ENCODE peak calls at places on chromosome 14, in five cellular contexts. One of them, this sample, is unnamed. For H3K4me1, the result is how much of the 10 kb centered on the place peaks cover.

GRCh38 chr14:91398707-91399106 is 18.9 kb downstream of the CCDC88C start:
- DNase-seq in H1: no peak
- DNase-seq in A549: no peak
- DNase-seq in stomach: no peak
- DNase-seq in tibial nerve: no peak
- DNase-seq in this sample: no peak

GRCh38 chr14:99241314-99242035 is 30.5 kb downstream of the BCL11B start:
- DNase-seq in H1: no peak
- DNase-seq in A549: no peak
- DNase-seq in stomach: no peak
- DNase-seq in tibial nerve: no peak
- DNase-seq in this sample: no peak

GRCh38 chr14:64708148-64709004 is 4.2 kb downstream of the PLEKHG3 start:
- DNase-seq in H1: no peak
- DNase-seq in A549: peak
- DNase-seq in stomach: no peak
- DNase-seq in tibial nerve: no peak
- DNase-seq in this sample: no peak

GRCh38 chr14:65382586-65382985 is 29.9 kb upstream of the FUT8 start:
- DNase-seq in H1: no peak
- DNase-seq in A549: no peak
- DNase-seq in stomach: no peak
- DNase-seq in tibial nerve: no peak
- DNase-seq in this sample: no peak

GRCh38 chr14:95328876-95329503 is 9.3 kb upstream of the CLMN start:
- DNase-seq in H1: no peak
- DNase-seq in A549: no peak
- DNase-seq in stomach: no peak
- DNase-seq in tibial nerve: no peak
- DNase-seq in this sample: no peak

GRCh38 chr14:86450075-86450474 is 920.1 kb downstream of the FLRT2 start:
- DNase-seq in H1: no peak
- DNase-seq in A549: no peak
- DNase-seq in stomach: no peak
- DNase-seq in tibial nerve: peak
- DNase-seq in this sample: no peak

GRCh38 chr14:63362305-63362914 is 43.7 kb upstream of the GPHB5 start:
- DNase-seq in H1: no peak
- DNase-seq in A549: no peak
- DNase-seq in stomach: no peak
- DNase-seq in tibial nerve: no peak
- DNase-seq in this sample: peak

GRCh38 chr14:50560929-50561280 is 960 bp downstream of the ATL1 start:
- DNase-seq in H1: no peak
- DNase-seq in A549: peak
- DNase-seq in stomach: peak
- DNase-seq in tibial nerve: peak
- DNase-seq in this sample: peak

GRCh38 chr14:105026789-105027563 is 6.1 kb upstream of the CDCA4 start:
- DNase-seq in H1: no peak
- DNase-seq in A549: peak
- DNase-seq in stomach: no peak
- DNase-seq in tibial nerve: no peak
- DNase-seq in this sample: no peak

GRCh38 chr14:68797180-68797670 is 4.4 kb upstream of the ZFP36L1 start:
- DNase-seq in H1: peak
- DNase-seq in A549: no peak
- DNase-seq in stomach: peak
- DNase-seq in tibial nerve: no peak
- DNase-seq in this sample: no peak

GRCh38 chr14:64707661-64708060 is 3.4 kb downstream of the PLEKHG3 start:
- DNase-seq in H1: no peak
- DNase-seq in A549: peak
- DNase-seq in stomach: no peak
- DNase-seq in tibial nerve: no peak
- DNase-seq in this sample: peak

GRCh38 chr14:90491221-90491867 is 94.5 kb downstream of the CALM1 start:
- DNase-seq in H1: no peak
- DNase-seq in A549: no peak
- DNase-seq in stomach: no peak
- DNase-seq in tibial nerve: peak
- DNase-seq in this sample: no peak

GRCh38 chr14:75864352-75864751 is 117.4 kb downstream of the TGFB3 start:
- DNase-seq in H1: no peak
- DNase-seq in A549: no peak
- DNase-seq in stomach: no peak
- DNase-seq in tibial nerve: no peak
- DNase-seq in this sample: no peak

GRCh38 chr14:98707522-98707921 is 564.5 kb downstream of the BCL11B start:
- DNase-seq in H1: no peak
- DNase-seq in A549: no peak
- DNase-seq in stomach: no peak
- DNase-seq in tibial nerve: no peak
- DNase-seq in this sample: no peak

GRCh38 chr14:32428875-32429274 is 99.8 kb downstream of the AKAP6 start:
- DNase-seq in H1: no peak
- DNase-seq in A549: no peak
- DNase-seq in stomach: no peak
- DNase-seq in tibial nerve: no peak
- DNase-seq in this sample: no peak

GRCh38 chr14:68941820-68942219 is 37.3 kb downstream of the ACTN1 start:
- DNase-seq in H1: peak
- DNase-seq in A549: peak
- DNase-seq in stomach: peak
- DNase-seq in tibial nerve: no peak
- DNase-seq in this sample: peak

GRCh38 chr14:52840916-52841315 is 49.5 kb upstream of the GNPNAT1 start:
- DNase-seq in H1: no peak
- DNase-seq in A549: peak
- DNase-seq in stomach: no peak
- DNase-seq in tibial nerve: peak
- DNase-seq in this sample: no peak

GRCh38 chr14:39442293-39442692 is 10.1 kb upstream of the FBXO33 start:
- DNase-seq in H1: no peak
- DNase-seq in A549: no peak
- DNase-seq in stomach: no peak
- DNase-seq in tibial nerve: no peak
- DNase-seq in this sample: no peak

GRCh38 chr14:105323663-105324062 is 9.1 kb downstream of the PACS2 start:
- DNase-seq in H1: no peak
- DNase-seq in A549: no peak
- DNase-seq in stomach: no peak
- DNase-seq in tibial nerve: no peak
- DNase-seq in this sample: no peak

GRCh38 chr14:77154421-77154820 is 12.8 kb upstream of the ZDHHC22 start:
- DNase-seq in H1: no peak
- DNase-seq in A549: no peak
- DNase-seq in stomach: no peak
- DNase-seq in tibial nerve: no peak
- DNase-seq in this sample: no peak
- TF ChIP-seq EP300 in H1: no peak
- TF ChIP-seq EP300 in A549: no peak
- TF ChIP-seq EP300 in stomach: no peak
- TF ChIP-seq EP300 in tibial nerve: no peak
- TF ChIP-seq EP300 in this sample: no peak

GRCh38 chr14:54786191-54786755 is 116.4 kb downstream of the GCH1 start:
- DNase-seq in H1: no peak
- DNase-seq in A549: no peak
- DNase-seq in stomach: no peak
- DNase-seq in tibial nerve: no peak
- DNase-seq in this sample: no peak
- H3K4me1 ChIP-seq in H1: under half
- H3K4me1 ChIP-seq in A549: under half
- H3K4me1 ChIP-seq in stomach: under half
- H3K4me1 ChIP-seq in tibial nerve: under half
- H3K4me1 ChIP-seq in this sample: under half

GRCh38 chr14:88998027-88998426 is 173.6 kb downstream of the TTC8 start:
- DNase-seq in H1: no peak
- DNase-seq in A549: no peak
- DNase-seq in stomach: no peak
- DNase-seq in tibial nerve: no peak
- DNase-seq in this sample: no peak
- TF ChIP-seq EP300 in H1: no peak
- TF ChIP-seq EP300 in A549: no peak
- TF ChIP-seq EP300 in stomach: no peak
- TF ChIP-seq EP300 in tibial nerve: no peak
- TF ChIP-seq EP300 in this sample: no peak

GRCh38 chr14:103714063-103714724 is 1.1 kb downstream of the XRCC3 start:
- DNase-seq in H1: no peak
- DNase-seq in A549: no peak
- DNase-seq in stomach: no peak
- DNase-seq in tibial nerve: no peak
- DNase-seq in this sample: no peak
- H3K4me1 ChIP-seq in H1: under half
- H3K4me1 ChIP-seq in A549: under half
- H3K4me1 ChIP-seq in stomach: under half
- H3K4me1 ChIP-seq in tibial nerve: under half
- H3K4me1 ChIP-seq in this sample: under half

GRCh38 chr14:100332797-100333196 is 9.7 kb downstream of the SLC25A47 start:
- DNase-seq in H1: no peak
- DNase-seq in A549: no peak
- DNase-seq in stomach: no peak
- DNase-seq in tibial nerve: no peak
- DNase-seq in this sample: no peak
- TF ChIP-seq EP300 in H1: no peak
- TF ChIP-seq EP300 in A549: no peak
- TF ChIP-seq EP300 in stomach: no peak
- TF ChIP-seq EP300 in tibial nerve: no peak
- TF ChIP-seq EP300 in this sample: no peak

DNA sequence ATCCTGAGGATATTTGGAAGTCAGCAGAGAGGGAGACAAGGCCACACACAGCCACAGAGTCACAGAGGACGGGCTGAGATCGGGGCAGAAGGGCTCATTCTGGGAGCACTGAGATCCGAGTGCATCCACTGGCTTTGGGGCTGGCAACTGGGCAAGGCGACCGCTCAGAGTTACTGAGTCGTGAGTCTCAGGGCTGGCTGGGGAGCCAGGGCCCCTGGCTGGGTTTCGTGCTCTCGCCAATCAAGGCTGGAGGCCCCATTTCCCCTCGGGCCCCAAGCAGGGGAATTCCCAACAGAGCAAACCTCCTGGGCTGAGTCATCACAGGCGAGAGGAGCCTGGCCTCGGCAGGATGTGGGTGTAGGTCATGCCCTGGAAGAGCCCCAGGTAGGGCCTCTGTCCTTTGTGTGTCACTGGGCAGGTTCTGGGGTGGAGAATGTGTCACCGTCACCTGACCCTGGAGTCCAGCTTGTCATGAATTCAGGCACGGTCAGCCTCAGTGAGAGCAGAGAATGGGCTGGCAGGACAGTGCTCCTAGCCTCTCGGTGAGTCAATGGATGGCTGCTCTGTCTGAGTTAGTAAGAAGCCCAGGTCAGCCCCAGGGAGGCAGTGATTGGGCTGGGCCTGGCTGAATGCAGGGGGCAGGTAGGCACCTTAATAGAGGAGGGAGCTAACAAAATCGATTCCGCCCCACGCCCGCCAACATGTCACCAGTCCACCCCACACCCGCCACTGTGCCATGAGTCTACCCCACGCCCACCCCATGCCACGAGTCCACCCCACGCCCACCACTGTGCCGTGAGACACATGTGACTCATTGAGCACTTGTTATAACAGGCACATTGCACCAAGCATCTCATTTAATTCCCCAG is 16.9 kb downstream of the ASB2 start:
- DNase-seq in H1: peak
- DNase-seq in A549: peak
- DNase-seq in stomach: peak
- DNase-seq in tibial nerve: no peak
- DNase-seq in this sample: peak
- H3K4me1 ChIP-seq in H1: under half
- H3K4me1 ChIP-seq in A549: under half
- H3K4me1 ChIP-seq in stomach: under half
- H3K4me1 ChIP-seq in tibial nerve: under half
- H3K4me1 ChIP-seq in this sample: under half

GRCh38 chr14:34075826-34076225 is 125.0 kb upstream of the EGLN3 start:
- DNase-seq in H1: no peak
- DNase-seq in A549: no peak
- DNase-seq in stomach: no peak
- DNase-seq in tibial nerve: no peak
- DNase-seq in this sample: no peak

GRCh38 chr14:34081126-34081575 is 130.3 kb upstream of the EGLN3 start:
- DNase-seq in H1: no peak
- DNase-seq in A549: no peak
- DNase-seq in stomach: no peak
- DNase-seq in tibial nerve: no peak
- DNase-seq in this sample: no peak

GRCh38 chr14:34075095-34075744 is 124.3 kb upstream of the EGLN3 start:
- DNase-seq in H1: no peak
- DNase-seq in A549: no peak
- DNase-seq in stomach: no peak
- DNase-seq in tibial nerve: no peak
- DNase-seq in this sample: no peak

GRCh38 chr14:34081576-34082136 is 130.8 kb upstream of the EGLN3 start:
- DNase-seq in H1: no peak
- DNase-seq in A549: peak
- DNase-seq in stomach: peak
- DNase-seq in tibial nerve: no peak
- DNase-seq in this sample: no peak

GRCh38 chr14:34078117-34078743 is 127.4 kb upstream of the EGLN3 start:
- DNase-seq in H1: no peak
- DNase-seq in A549: peak
- DNase-seq in stomach: no peak
- DNase-seq in tibial nerve: no peak
- DNase-seq in this sample: no peak
- TF ChIP-seq EP300 in H1: no peak
- TF ChIP-seq EP300 in A549: no peak
- TF ChIP-seq EP300 in stomach: no peak
- TF ChIP-seq EP300 in tibial nerve: peak
- TF ChIP-seq EP300 in this sample: no peak

GRCh38 chr14:35965425-35965824 is 139.3 kb downstream of the BRMS1L start:
- DNase-seq in H1: no peak
- DNase-seq in A549: no peak
- DNase-seq in stomach: no peak
- DNase-seq in tibial nerve: no peak
- DNase-seq in this sample: no peak
- H3K4me1 ChIP-seq in H1: under half
- H3K4me1 ChIP-seq in A549: under half
- H3K4me1 ChIP-seq in stomach: under half
- H3K4me1 ChIP-seq in tibial nerve: under half
- H3K4me1 ChIP-seq in this sample: under half